ENCODE peak calls at places on chromosomes 7 and 10, in five cellular contexts. One of them, this sample, is unnamed.

GRCh38 chr10:69835875-69836727 is 34.4 kb downstream of the COL13A1 start:
- DNase-seq in heart left ventricle: no peak
- DNase-seq in body of pancreas: no peak
- DNase-seq in Panc1: no peak
- DNase-seq in esophagus squamous epithelium: no peak
- DNase-seq in this sample: no peak

GRCh38 chr10:71998119-71998839 is 34.1 kb downstream of the CHST3 start:
- DNase-seq in heart left ventricle: peak; percentile 76
- DNase-seq in body of pancreas: peak; percentile 38
- DNase-seq in Panc1: no peak
- DNase-seq in esophagus squamous epithelium: no peak
- DNase-seq in this sample: no peak

GRCh38 chr7:23893172-23893941 is 183.3 kb downstream of the STK31 start:
- DNase-seq in heart left ventricle: no peak
- DNase-seq in body of pancreas: no peak
- DNase-seq in Panc1: no peak
- DNase-seq in esophagus squamous epithelium: no peak
- DNase-seq in this sample: no peak

GRCh38 chr10:79982486-79982800 is 33.5 kb upstream of the SFTPD start:
- DNase-seq in heart left ventricle: no peak
- DNase-seq in body of pancreas: no peak
- DNase-seq in Panc1: no peak
- DNase-seq in esophagus squamous epithelium: no peak
- DNase-seq in this sample: no peak

GRCh38 chr7:32428546-32428945 is 61.6 kb downstream of the LSM5 start:
- DNase-seq in heart left ventricle: no peak
- DNase-seq in body of pancreas: no peak
- DNase-seq in Panc1: no peak
- DNase-seq in esophagus squamous epithelium: no peak
- DNase-seq in this sample: no peak

GRCh38 chr10:113093188-113094113 is 143.4 kb downstream of the TCF7L2 start:
- DNase-seq in heart left ventricle: no peak
- DNase-seq in body of pancreas: no peak
- DNase-seq in Panc1: peak; percentile 91
- DNase-seq in esophagus squamous epithelium: no peak
- DNase-seq in this sample: no peak

GRCh38 chr10:118764195-118764594 is 9.4 kb upstream of the CACUL1 start:
- DNase-seq in heart left ventricle: no peak
- DNase-seq in body of pancreas: no peak
- DNase-seq in Panc1: no peak
- DNase-seq in esophagus squamous epithelium: no peak
- DNase-seq in this sample: no peak

GRCh38 chr7:47375590-47375989 is 206.3 kb downstream of the TNS3 start:
- DNase-seq in heart left ventricle: no peak
- DNase-seq in body of pancreas: no peak
- DNase-seq in Panc1: no peak
- DNase-seq in esophagus squamous epithelium: no peak
- DNase-seq in this sample: no peak

GRCh38 chr7:82507365-82507975 is 63.9 kb upstream of the CACNA2D1 start:
- DNase-seq in heart left ventricle: no peak
- DNase-seq in body of pancreas: no peak
- DNase-seq in Panc1: no peak
- DNase-seq in esophagus squamous epithelium: no peak
- DNase-seq in this sample: no peak

GRCh38 chr10:71696635-71697326 is 22.8 kb downstream of the C10orf105 start:
- DNase-seq in heart left ventricle: peak; percentile 53
- DNase-seq in body of pancreas: peak; percentile 65
- DNase-seq in Panc1: peak; percentile 48
- DNase-seq in esophagus squamous epithelium: no peak
- DNase-seq in this sample: peak; percentile 47

GRCh38 chr10:14416308-14416700 is 85.6 kb upstream of the FRMD4A start:
- DNase-seq in heart left ventricle: no peak
- DNase-seq in body of pancreas: no peak
- DNase-seq in Panc1: no peak
- DNase-seq in esophagus squamous epithelium: no peak
- DNase-seq in this sample: no peak

GRCh38 chr10:101137271-101137670 is 6.2 kb downstream of the TLX1 start:
- DNase-seq in heart left ventricle: no peak
- DNase-seq in body of pancreas: no peak
- DNase-seq in Panc1: no peak
- DNase-seq in esophagus squamous epithelium: no peak
- DNase-seq in this sample: no peak

DNA sequence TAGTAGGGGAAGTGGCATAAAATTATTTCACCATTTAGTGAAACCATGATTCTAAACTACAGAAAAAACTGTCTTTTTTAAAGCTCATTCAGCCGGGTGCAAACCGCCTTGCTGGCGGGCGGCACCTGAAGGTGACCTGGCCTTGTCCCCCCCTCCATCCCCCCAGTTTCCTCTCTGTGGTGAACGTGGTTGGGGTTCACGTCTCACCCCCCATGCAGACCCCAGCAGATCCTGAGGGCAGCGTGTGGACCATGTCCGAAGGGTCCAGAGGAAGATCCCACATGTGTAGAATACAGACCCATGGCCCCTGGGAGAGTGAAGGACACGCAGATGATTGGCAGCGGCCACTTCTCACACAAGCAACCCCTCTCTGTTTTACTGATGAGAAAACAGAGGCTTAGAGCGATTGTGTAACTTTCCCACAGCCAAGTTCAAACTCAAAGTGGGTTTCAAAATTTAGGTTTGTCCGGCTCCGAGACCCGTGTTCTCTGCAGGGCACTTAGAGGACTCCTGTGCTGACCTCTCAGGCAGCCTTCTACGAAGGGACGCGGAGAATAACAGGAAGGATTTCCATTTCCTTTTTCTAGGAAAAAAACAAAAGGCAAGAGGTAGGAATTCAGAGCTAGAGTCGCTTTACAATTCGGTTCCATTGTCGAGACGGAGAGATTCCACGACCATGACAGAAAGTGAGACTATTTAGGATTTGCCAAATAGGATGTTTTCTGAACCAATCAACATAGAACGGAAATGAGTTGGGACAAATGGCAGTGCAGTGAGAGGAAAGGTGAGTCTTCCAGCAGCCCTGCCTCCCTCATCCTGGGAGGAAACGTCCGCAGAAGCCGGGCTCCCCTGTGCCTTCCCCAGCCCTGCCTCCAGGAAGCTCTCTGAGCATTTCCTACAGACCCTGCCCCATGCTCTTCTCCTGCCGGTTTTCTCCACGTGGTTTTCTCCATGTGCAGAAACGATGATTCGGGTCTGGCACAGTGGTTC is 67.6 kb upstream of the PITRM1 start:
- DNase-seq in heart left ventricle: peak; percentile 48
- DNase-seq in body of pancreas: no peak
- DNase-seq in Panc1: no peak
- DNase-seq in esophagus squamous epithelium: no peak
- DNase-seq in this sample: no peak
- H3K27ac ChIP-seq in heart left ventricle: peak overlapping the region; percentile 9
- H3K27ac ChIP-seq in body of pancreas: no peak overlapping the region
- H3K27ac ChIP-seq in Panc1: peak overlapping the region; percentile 80
- H3K27ac ChIP-seq in esophagus squamous epithelium: no peak overlapping the region
- H3K27ac ChIP-seq in this sample: no peak overlapping the region

GRCh38 chr10:102624751-102625330 is 19.4 kb upstream of the TRIM8 start:
- DNase-seq in heart left ventricle: no peak
- DNase-seq in body of pancreas: no peak
- DNase-seq in Panc1: no peak
- DNase-seq in esophagus squamous epithelium: no peak
- DNase-seq in this sample: no peak
- H3K4me1 ChIP-seq in heart left ventricle: peaks cover 70% of the 10 kb centered on the region
- H3K4me1 ChIP-seq in body of pancreas: peaks cover 43% of the 10 kb centered on the region
- H3K4me1 ChIP-seq in Panc1: peaks cover 34% of the 10 kb centered on the region
- H3K4me1 ChIP-seq in esophagus squamous epithelium: peaks cover 89% of the 10 kb centered on the region
- H3K4me1 ChIP-seq in this sample: no peaks in the 10 kb centered on the region

DNA sequence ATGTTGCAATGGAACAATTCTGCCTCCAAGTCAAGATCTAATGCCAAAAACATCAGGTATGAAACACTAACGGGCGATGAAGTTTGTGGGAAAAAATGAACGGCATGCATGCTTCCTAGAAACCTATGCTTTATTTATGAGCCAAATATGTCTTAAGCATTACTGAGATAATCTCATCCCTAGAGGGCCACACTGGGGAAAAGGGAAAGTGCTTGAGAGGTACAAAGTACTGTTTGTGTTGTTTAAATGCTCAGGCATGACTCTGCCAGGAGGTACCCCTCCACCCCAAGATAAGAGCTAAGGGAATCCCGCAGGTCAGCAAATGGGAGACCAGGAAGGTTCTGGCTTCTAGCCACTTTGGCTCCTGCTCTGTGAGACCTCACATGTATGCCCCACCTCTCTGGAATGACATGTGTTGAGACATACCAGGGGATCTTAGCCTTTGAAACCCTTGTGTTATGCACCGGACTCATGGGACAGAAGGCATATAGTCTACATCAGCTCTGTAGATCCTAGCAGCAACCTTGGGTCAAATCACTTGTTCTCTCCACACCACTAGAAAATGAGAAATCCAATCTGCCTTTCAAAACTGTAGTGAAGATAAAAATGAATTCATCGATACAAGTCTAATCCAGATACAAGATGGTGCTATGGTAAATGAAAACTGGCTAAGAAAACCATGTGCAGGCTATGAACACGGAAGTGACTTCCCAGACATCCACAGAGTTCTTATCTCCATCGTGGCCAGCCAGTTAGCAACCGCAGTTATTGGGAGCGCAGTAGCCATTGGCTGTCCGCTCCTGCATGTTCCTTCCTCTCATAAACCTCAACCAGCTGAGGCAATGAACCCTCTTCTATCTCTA is 61.0 kb downstream of the CREB3L2 start:
- DNase-seq in heart left ventricle: no peak
- DNase-seq in body of pancreas: no peak
- DNase-seq in Panc1: no peak
- DNase-seq in esophagus squamous epithelium: no peak
- DNase-seq in this sample: no peak
- H3K9me3 ChIP-seq in heart left ventricle: no peaks in the 10 kb centered on the region
- H3K9me3 ChIP-seq in body of pancreas: no peaks in the 10 kb centered on the region
- H3K9me3 ChIP-seq in Panc1: no peaks in the 10 kb centered on the region
- H3K9me3 ChIP-seq in esophagus squamous epithelium: no peaks in the 10 kb centered on the region
- H3K9me3 ChIP-seq in this sample: no peaks in the 10 kb centered on the region

GRCh38 chr7:71598553-71598952 is 466.6 kb downstream of the GALNT17 start:
- DNase-seq in heart left ventricle: no peak
- DNase-seq in body of pancreas: no peak
- DNase-seq in Panc1: no peak
- DNase-seq in esophagus squamous epithelium: no peak
- DNase-seq in this sample: no peak

GRCh38 chr7:71591876-71592275 is 459.9 kb downstream of the GALNT17 start:
- DNase-seq in heart left ventricle: no peak
- DNase-seq in body of pancreas: no peak
- DNase-seq in Panc1: no peak
- DNase-seq in esophagus squamous epithelium: no peak
- DNase-seq in this sample: no peak

GRCh38 chr7:71594746-71595145 is 462.8 kb downstream of the GALNT17 start:
- DNase-seq in heart left ventricle: no peak
- DNase-seq in body of pancreas: no peak
- DNase-seq in Panc1: no peak
- DNase-seq in esophagus squamous epithelium: no peak
- DNase-seq in this sample: no peak

DNA sequence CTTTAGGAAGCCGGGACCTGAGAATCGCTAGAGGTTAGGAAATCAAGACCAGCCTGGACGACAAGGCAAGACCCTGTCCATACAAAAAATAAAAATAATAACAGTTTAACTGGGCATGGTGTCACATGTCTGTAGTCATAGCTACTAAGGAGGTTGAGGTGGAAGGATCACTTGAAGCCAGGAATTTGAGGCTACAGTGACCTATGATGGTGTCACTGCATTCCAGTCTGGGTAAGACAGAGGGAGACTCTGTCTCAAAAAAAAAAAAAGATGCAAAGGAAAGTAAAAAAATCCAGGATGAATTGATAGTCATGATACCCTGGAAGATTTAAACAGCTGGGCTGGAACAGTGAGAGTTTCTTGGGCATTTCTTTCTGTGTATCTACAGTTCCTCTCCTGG is 463.2 kb downstream of the GALNT17 start:
- DNase-seq in heart left ventricle: no peak
- DNase-seq in body of pancreas: no peak
- DNase-seq in Panc1: no peak
- DNase-seq in esophagus squamous epithelium: no peak
- DNase-seq in this sample: no peak
- H3K27ac ChIP-seq in heart left ventricle: no peak overlapping the region
- H3K27ac ChIP-seq in body of pancreas: no peak overlapping the region
- H3K27ac ChIP-seq in Panc1: no peak overlapping the region
- H3K27ac ChIP-seq in esophagus squamous epithelium: no peak overlapping the region
- H3K27ac ChIP-seq in this sample: no peak overlapping the region

DNA sequence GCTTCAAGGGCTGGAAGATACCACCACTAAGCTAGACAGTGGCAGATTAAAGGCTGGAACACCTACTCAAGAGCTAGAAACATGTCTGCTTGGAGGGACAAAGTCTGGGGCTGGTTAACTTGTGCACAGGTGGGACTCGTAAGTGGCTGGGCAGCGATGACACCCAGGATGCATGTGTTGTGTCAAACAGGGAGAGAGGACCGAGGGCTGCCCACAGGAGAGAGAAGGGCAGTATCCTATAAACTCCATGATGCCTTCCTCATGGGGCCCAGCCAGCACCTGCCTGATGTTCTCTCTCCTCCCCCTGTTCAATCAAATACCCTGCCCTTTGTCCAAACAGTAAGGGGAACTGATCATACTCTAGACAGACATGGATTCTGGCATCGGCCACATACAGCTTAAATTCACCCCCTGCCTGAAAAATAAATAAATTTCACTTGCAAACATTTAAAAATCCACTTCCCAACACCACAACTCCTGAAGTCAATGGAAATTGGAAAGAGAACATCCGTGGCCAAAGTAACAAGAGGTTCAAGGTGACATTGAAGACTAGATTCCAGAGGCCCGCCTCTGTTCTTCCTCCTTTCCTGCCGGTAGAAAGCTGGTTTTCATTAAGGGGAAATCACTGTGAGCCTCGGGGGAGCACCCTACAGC is 50.6 kb downstream of the CHST15 start:
- DNase-seq in heart left ventricle: no peak
- DNase-seq in body of pancreas: no peak
- DNase-seq in Panc1: no peak
- DNase-seq in esophagus squamous epithelium: no peak
- DNase-seq in this sample: no peak
- H3K4me1 ChIP-seq in heart left ventricle: peaks cover 44% of the 10 kb centered on the region
- H3K4me1 ChIP-seq in body of pancreas: no peaks in the 10 kb centered on the region
- H3K4me1 ChIP-seq in Panc1: no peaks in the 10 kb centered on the region
- H3K4me1 ChIP-seq in esophagus squamous epithelium: peaks cover 47% of the 10 kb centered on the region
- H3K4me1 ChIP-seq in this sample: no peaks in the 10 kb centered on the region

This sample was measured in effector memory CD4-positive, alpha-beta T cell.